ENCODE peak calls at places on chromosomes 1 and 21, in nine cellular contexts. One of them, this sample, is unnamed.

GRCh38 chr1:7479544-7479943 is 291.6 kb upstream of the VAMP3 start:
- DNase-seq in dorsolateral prefrontal cortex: no peak
- DNase-seq in Panc1: no peak
- DNase-seq in body of pancreas: no peak
- DNase-seq in K562: no peak
- DNase-seq in fibroblast of lung: no peak
- DNase-seq in ovary: no peak
- DNase-seq in esophagus muscularis mucosa: no peak
- DNase-seq in pancreas: no peak
- DNase-seq in this sample: no peak

GRCh38 chr1:117312453-117313138 is 54.7 kb upstream of the MAN1A2 start:
- DNase-seq in dorsolateral prefrontal cortex: no peak
- DNase-seq in Panc1: peak
- DNase-seq in body of pancreas: peak
- DNase-seq in K562: peak
- DNase-seq in fibroblast of lung: peak
- DNase-seq in ovary: no peak
- DNase-seq in esophagus muscularis mucosa: no peak
- DNase-seq in pancreas: no peak
- DNase-seq in this sample: no peak

GRCh38 chr1:208243522-208243850 is 698 bp downstream of the PLXNA2 start:
- DNase-seq in dorsolateral prefrontal cortex: no peak
- DNase-seq in Panc1: no peak
- DNase-seq in body of pancreas: no peak
- DNase-seq in K562: no peak
- DNase-seq in fibroblast of lung: no peak
- DNase-seq in ovary: no peak
- DNase-seq in esophagus muscularis mucosa: no peak
- DNase-seq in pancreas: peak
- DNase-seq in this sample: no peak

GRCh38 chr1:19860418-19860817 is 21.8 kb upstream of the OTUD3 start:
- DNase-seq in dorsolateral prefrontal cortex: no peak
- DNase-seq in Panc1: no peak
- DNase-seq in body of pancreas: no peak
- DNase-seq in K562: no peak
- DNase-seq in fibroblast of lung: no peak
- DNase-seq in ovary: no peak
- DNase-seq in esophagus muscularis mucosa: no peak
- DNase-seq in pancreas: no peak
- DNase-seq in this sample: no peak

GRCh38 chr1:27658951-27659496 is 13.0 kb downstream of the IFI6 start:
- DNase-seq in dorsolateral prefrontal cortex: no peak
- DNase-seq in Panc1: no peak
- DNase-seq in body of pancreas: no peak
- DNase-seq in K562: no peak
- DNase-seq in fibroblast of lung: peak
- DNase-seq in ovary: no peak
- DNase-seq in esophagus muscularis mucosa: no peak
- DNase-seq in pancreas: no peak
- DNase-seq in this sample: no peak

GRCh38 chr21:29477941-29478340 is 179.2 kb downstream of the BACH1 start:
- DNase-seq in dorsolateral prefrontal cortex: no peak
- DNase-seq in Panc1: no peak
- DNase-seq in body of pancreas: no peak
- DNase-seq in K562: no peak
- DNase-seq in fibroblast of lung: peak
- DNase-seq in ovary: no peak
- DNase-seq in esophagus muscularis mucosa: no peak
- DNase-seq in pancreas: no peak
- DNase-seq in this sample: no peak

GRCh38 chr1:204448321-204448964 is 36.8 kb upstream of the PPP1R15B start:
- DNase-seq in dorsolateral prefrontal cortex: no peak
- DNase-seq in Panc1: no peak
- DNase-seq in body of pancreas: no peak
- DNase-seq in K562: no peak
- DNase-seq in fibroblast of lung: no peak
- DNase-seq in ovary: peak
- DNase-seq in esophagus muscularis mucosa: no peak
- DNase-seq in pancreas: no peak
- DNase-seq in this sample: no peak

GRCh38 chr1:39508857-39509305 is 17.4 kb downstream of the BMP8A start:
- DNase-seq in dorsolateral prefrontal cortex: no peak
- DNase-seq in Panc1: no peak
- DNase-seq in body of pancreas: no peak
- DNase-seq in K562: no peak
- DNase-seq in fibroblast of lung: peak
- DNase-seq in ovary: peak
- DNase-seq in esophagus muscularis mucosa: no peak
- DNase-seq in pancreas: no peak
- DNase-seq in this sample: no peak

GRCh38 chr1:19445417-19446342 is 39.7 kb downstream of the CAPZB start:
- DNase-seq in dorsolateral prefrontal cortex: no peak
- DNase-seq in Panc1: no peak
- DNase-seq in body of pancreas: peak
- DNase-seq in K562: peak
- DNase-seq in fibroblast of lung: no peak
- DNase-seq in ovary: peak
- DNase-seq in esophagus muscularis mucosa: no peak
- DNase-seq in pancreas: no peak
- DNase-seq in this sample: peak

GRCh38 chr1:178961331-178961730 is 64.4 kb upstream of the FAM20B start:
- DNase-seq in dorsolateral prefrontal cortex: no peak
- DNase-seq in Panc1: no peak
- DNase-seq in body of pancreas: no peak
- DNase-seq in K562: no peak
- DNase-seq in fibroblast of lung: no peak
- DNase-seq in ovary: no peak
- DNase-seq in esophagus muscularis mucosa: no peak
- DNase-seq in pancreas: no peak
- DNase-seq in this sample: no peak

GRCh38 chr1:43318831-43319230 is 18.0 kb downstream of the TIE1 start:
- DNase-seq in dorsolateral prefrontal cortex: no peak
- DNase-seq in Panc1: no peak
- DNase-seq in body of pancreas: no peak
- DNase-seq in K562: no peak
- DNase-seq in fibroblast of lung: no peak
- DNase-seq in ovary: no peak
- DNase-seq in esophagus muscularis mucosa: no peak
- DNase-seq in pancreas: no peak
- DNase-seq in this sample: no peak

GRCh38 chr1:219945795-219946194 is 17.4 kb upstream of the SLC30A10 start:
- DNase-seq in dorsolateral prefrontal cortex: no peak
- DNase-seq in Panc1: no peak
- DNase-seq in body of pancreas: no peak
- DNase-seq in K562: no peak
- DNase-seq in fibroblast of lung: no peak
- DNase-seq in ovary: no peak
- DNase-seq in esophagus muscularis mucosa: no peak
- DNase-seq in pancreas: no peak
- DNase-seq in this sample: no peak

GRCh38 chr21:42496839-42497202 is 797 bp upstream of the RSPH1 start:
- DNase-seq in dorsolateral prefrontal cortex: peak
- DNase-seq in Panc1: no peak
- DNase-seq in body of pancreas: peak
- DNase-seq in K562: no peak
- DNase-seq in fibroblast of lung: peak
- DNase-seq in ovary: no peak
- DNase-seq in esophagus muscularis mucosa: no peak
- DNase-seq in pancreas: no peak
- DNase-seq in this sample: no peak

GRCh38 chr1:31120783-31121180 is 55.3 kb upstream of the PUM1 start:
- DNase-seq in dorsolateral prefrontal cortex: no peak
- DNase-seq in Panc1: no peak
- DNase-seq in body of pancreas: no peak
- DNase-seq in K562: no peak
- DNase-seq in fibroblast of lung: no peak
- DNase-seq in ovary: no peak
- DNase-seq in esophagus muscularis mucosa: no peak
- DNase-seq in pancreas: no peak
- DNase-seq in this sample: no peak

GRCh38 chr1:94143173-94143808 is 22.3 kb upstream of the ABCA4 start:
- DNase-seq in dorsolateral prefrontal cortex: no peak
- DNase-seq in Panc1: no peak
- DNase-seq in body of pancreas: no peak
- DNase-seq in K562: no peak
- DNase-seq in fibroblast of lung: no peak
- DNase-seq in ovary: no peak
- DNase-seq in esophagus muscularis mucosa: no peak
- DNase-seq in pancreas: no peak
- DNase-seq in this sample: no peak

GRCh38 chr21:40158356-40158755 is 291.1 kb downstream of the PCP4 start:
- DNase-seq in dorsolateral prefrontal cortex: no peak
- DNase-seq in Panc1: no peak
- DNase-seq in body of pancreas: no peak
- DNase-seq in K562: no peak
- DNase-seq in fibroblast of lung: no peak
- DNase-seq in ovary: no peak
- DNase-seq in esophagus muscularis mucosa: no peak
- DNase-seq in pancreas: no peak
- DNase-seq in this sample: no peak

GRCh38 chr1:9289090-9289534 is 3.6 kb upstream of the SPSB1 start:
- DNase-seq in dorsolateral prefrontal cortex: no peak
- DNase-seq in Panc1: peak
- DNase-seq in body of pancreas: peak
- DNase-seq in K562: peak
- DNase-seq in fibroblast of lung: peak
- DNase-seq in ovary: peak
- DNase-seq in esophagus muscularis mucosa: no peak
- DNase-seq in pancreas: peak
- DNase-seq in this sample: no peak
- H3K27ac ChIP-seq in dorsolateral prefrontal cortex: no peak
- H3K27ac ChIP-seq in Panc1: peak
- H3K27ac ChIP-seq in body of pancreas: no peak
- H3K27ac ChIP-seq in K562: no peak
- H3K27ac ChIP-seq in fibroblast of lung: no peak
- H3K27ac ChIP-seq in ovary: no peak
- H3K27ac ChIP-seq in esophagus muscularis mucosa: peak
- H3K27ac ChIP-seq in pancreas: no peak
- H3K27ac ChIP-seq in this sample: no peak

GRCh38 chr1:26580116-26580515 is 50.6 kb downstream of the RPS6KA1 start:
- DNase-seq in dorsolateral prefrontal cortex: no peak
- DNase-seq in Panc1: no peak
- DNase-seq in body of pancreas: no peak
- DNase-seq in K562: no peak
- DNase-seq in fibroblast of lung: no peak
- DNase-seq in ovary: no peak
- DNase-seq in esophagus muscularis mucosa: no peak
- DNase-seq in pancreas: no peak
- DNase-seq in this sample: no peak
- H3K27ac ChIP-seq in dorsolateral prefrontal cortex: no peak
- H3K27ac ChIP-seq in Panc1: no peak
- H3K27ac ChIP-seq in body of pancreas: no peak
- H3K27ac ChIP-seq in K562: no peak
- H3K27ac ChIP-seq in fibroblast of lung: no peak
- H3K27ac ChIP-seq in ovary: no peak
- H3K27ac ChIP-seq in esophagus muscularis mucosa: no peak
- H3K27ac ChIP-seq in pancreas: no peak
- H3K27ac ChIP-seq in this sample: no peak

GRCh38 chr1:246954126-246954525 is 22.4 kb upstream of the AHCTF1 start:
- DNase-seq in dorsolateral prefrontal cortex: no peak
- DNase-seq in Panc1: no peak
- DNase-seq in body of pancreas: no peak
- DNase-seq in K562: no peak
- DNase-seq in fibroblast of lung: peak
- DNase-seq in ovary: peak
- DNase-seq in esophagus muscularis mucosa: no peak
- DNase-seq in pancreas: no peak
- DNase-seq in this sample: no peak
- H3K27ac ChIP-seq in dorsolateral prefrontal cortex: no peak
- H3K27ac ChIP-seq in Panc1: no peak
- H3K27ac ChIP-seq in body of pancreas: no peak
- H3K27ac ChIP-seq in K562: no peak
- H3K27ac ChIP-seq in fibroblast of lung: no peak
- H3K27ac ChIP-seq in ovary: peak
- H3K27ac ChIP-seq in esophagus muscularis mucosa: no peak
- H3K27ac ChIP-seq in pancreas: no peak
- H3K27ac ChIP-seq in this sample: no peak

GRCh38 chr1:10737268-10737624 is 59.2 kb downstream of the CASZ1 start:
- DNase-seq in dorsolateral prefrontal cortex: no peak
- DNase-seq in Panc1: no peak
- DNase-seq in body of pancreas: peak
- DNase-seq in K562: no peak
- DNase-seq in fibroblast of lung: no peak
- DNase-seq in ovary: no peak
- DNase-seq in esophagus muscularis mucosa: no peak
- DNase-seq in pancreas: peak
- DNase-seq in this sample: no peak
- H3K27ac ChIP-seq in dorsolateral prefrontal cortex: no peak
- H3K27ac ChIP-seq in Panc1: no peak
- H3K27ac ChIP-seq in body of pancreas: peak
- H3K27ac ChIP-seq in K562: no peak
- H3K27ac ChIP-seq in fibroblast of lung: no peak
- H3K27ac ChIP-seq in ovary: no peak
- H3K27ac ChIP-seq in esophagus muscularis mucosa: no peak
- H3K27ac ChIP-seq in pancreas: peak
- H3K27ac ChIP-seq in this sample: no peak

GRCh38 chr1:245572709-245573108 is 417.9 kb downstream of the KIF26B start:
- DNase-seq in dorsolateral prefrontal cortex: no peak
- DNase-seq in Panc1: no peak
- DNase-seq in body of pancreas: no peak
- DNase-seq in K562: no peak
- DNase-seq in fibroblast of lung: no peak
- DNase-seq in ovary: no peak
- DNase-seq in esophagus muscularis mucosa: no peak
- DNase-seq in pancreas: no peak
- DNase-seq in this sample: no peak
- H3K27ac ChIP-seq in dorsolateral prefrontal cortex: no peak
- H3K27ac ChIP-seq in Panc1: no peak
- H3K27ac ChIP-seq in body of pancreas: no peak
- H3K27ac ChIP-seq in K562: no peak
- H3K27ac ChIP-seq in fibroblast of lung: no peak
- H3K27ac ChIP-seq in ovary: no peak
- H3K27ac ChIP-seq in esophagus muscularis mucosa: no peak
- H3K27ac ChIP-seq in pancreas: no peak
- H3K27ac ChIP-seq in this sample: no peak

GRCh38 chr1:2630498-2631135 is 2.2 kb downstream of the MMEL1 start:
- DNase-seq in dorsolateral prefrontal cortex: no peak
- DNase-seq in Panc1: no peak
- DNase-seq in body of pancreas: no peak
- DNase-seq in K562: no peak
- DNase-seq in fibroblast of lung: no peak
- DNase-seq in ovary: no peak
- DNase-seq in esophagus muscularis mucosa: no peak
- DNase-seq in pancreas: no peak
- DNase-seq in this sample: no peak
- H3K27ac ChIP-seq in dorsolateral prefrontal cortex: no peak
- H3K27ac ChIP-seq in Panc1: no peak
- H3K27ac ChIP-seq in body of pancreas: no peak
- H3K27ac ChIP-seq in K562: no peak
- H3K27ac ChIP-seq in fibroblast of lung: no peak
- H3K27ac ChIP-seq in ovary: no peak
- H3K27ac ChIP-seq in esophagus muscularis mucosa: no peak
- H3K27ac ChIP-seq in pancreas: no peak
- H3K27ac ChIP-seq in this sample: no peak

DNA sequence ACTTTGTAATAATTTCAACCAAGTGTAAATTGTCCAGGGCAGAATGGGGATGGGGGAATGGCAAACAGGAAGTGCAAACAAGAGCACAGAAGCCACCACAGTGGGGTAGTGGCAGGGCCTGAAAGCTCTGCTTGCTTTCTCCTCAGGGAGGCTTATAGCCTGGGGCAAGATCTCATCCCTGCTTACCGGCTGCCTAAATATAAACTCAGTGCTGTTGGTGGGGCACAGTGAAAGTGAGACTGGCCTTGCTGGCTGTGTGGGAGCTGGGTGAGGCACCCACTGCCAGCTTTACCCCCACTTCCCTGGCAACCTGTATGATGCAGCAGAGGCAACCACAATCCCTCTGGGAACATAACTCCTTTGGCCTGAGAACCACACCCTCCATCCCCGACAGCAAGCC is 15.2 kb downstream of the STYXL2 start:
- DNase-seq in dorsolateral prefrontal cortex: no peak
- DNase-seq in Panc1: no peak
- DNase-seq in body of pancreas: no peak
- DNase-seq in K562: no peak
- DNase-seq in fibroblast of lung: no peak
- DNase-seq in ovary: no peak
- DNase-seq in esophagus muscularis mucosa: no peak
- DNase-seq in pancreas: no peak
- DNase-seq in this sample: no peak
- H3K27ac ChIP-seq in dorsolateral prefrontal cortex: no peak
- H3K27ac ChIP-seq in Panc1: no peak
- H3K27ac ChIP-seq in body of pancreas: no peak
- H3K27ac ChIP-seq in K562: no peak
- H3K27ac ChIP-seq in fibroblast of lung: no peak
- H3K27ac ChIP-seq in ovary: no peak
- H3K27ac ChIP-seq in esophagus muscularis mucosa: no peak
- H3K27ac ChIP-seq in pancreas: no peak
- H3K27ac ChIP-seq in this sample: no peak